ENCODE peak calls at places on chromosomes 7 and 10, in nine cellular contexts. One of them, this sample, is unnamed.

GRCh38 chr7:40380111-40380510 is 245.3 kb downstream of the SUGCT start:
- DNase-seq in WERI-Rb-1: no peak
- DNase-seq in body of pancreas: no peak
- DNase-seq in Peyer's patch: no peak
- DNase-seq in CD4-positive, alpha-beta T cell: no peak
- DNase-seq in Panc1: no peak
- DNase-seq in GM12878: no peak
- DNase-seq in tibial nerve: no peak
- DNase-seq in ascending aorta: no peak
- DNase-seq in this sample: no peak

GRCh38 chr10:131571845-131572244 is 260.3 kb upstream of the TCERG1L start:
- DNase-seq in WERI-Rb-1: no peak
- DNase-seq in tibial nerve: no peak
- DNase-seq in ascending aorta: no peak
- DNase-seq in body of pancreas: no peak
- DNase-seq in GM12878: no peak
- DNase-seq in CD4-positive, alpha-beta T cell: no peak
- DNase-seq in Panc1: no peak
- DNase-seq in Peyer's patch: peak; percentile 9
- DNase-seq in this sample: no peak

GRCh38 chr7:140342732-140343514 is 55.4 kb downstream of the SLC37A3 start:
- DNase-seq in WERI-Rb-1: peak; percentile 61
- DNase-seq in ascending aorta: no peak
- DNase-seq in Panc1: no peak
- DNase-seq in GM12878: no peak
- DNase-seq in CD4-positive, alpha-beta T cell: no peak
- DNase-seq in tibial nerve: no peak
- DNase-seq in Peyer's patch: no peak
- DNase-seq in body of pancreas: peak; percentile 29
- DNase-seq in this sample: no peak

GRCh38 chr10:78974409-78975317 is 94.1 kb upstream of the ZMIZ1 start:
- DNase-seq in CD4-positive, alpha-beta T cell: no peak
- DNase-seq in Panc1: peak; percentile 68
- DNase-seq in GM12878: no peak
- DNase-seq in body of pancreas: peak; percentile 44
- DNase-seq in tibial nerve: peak; percentile 43
- DNase-seq in ascending aorta: peak; percentile 79
- DNase-seq in Peyer's patch: peak; percentile 40
- DNase-seq in WERI-Rb-1: peak; percentile 78
- DNase-seq in this sample: peak; percentile 59

GRCh38 chr7:130008941-130009847 is 42.0 kb downstream of the ZC3HC1 start:
- DNase-seq in CD4-positive, alpha-beta T cell: no peak
- DNase-seq in ascending aorta: peak; percentile 28
- DNase-seq in Peyer's patch: no peak
- DNase-seq in WERI-Rb-1: no peak
- DNase-seq in body of pancreas: peak; percentile 97
- DNase-seq in tibial nerve: no peak
- DNase-seq in Panc1: peak; percentile 38
- DNase-seq in GM12878: no peak
- DNase-seq in this sample: peak; percentile 97

GRCh38 chr10:47332371-47332770 is 10.1 kb downstream of the GDF2 start:
- DNase-seq in Panc1: no peak
- DNase-seq in tibial nerve: no peak
- DNase-seq in Peyer's patch: no peak
- DNase-seq in GM12878: no peak
- DNase-seq in ascending aorta: no peak
- DNase-seq in CD4-positive, alpha-beta T cell: no peak
- DNase-seq in body of pancreas: no peak
- DNase-seq in WERI-Rb-1: no peak
- DNase-seq in this sample: no peak

GRCh38 chr10:70984986-70985719 is 96.8 kb upstream of the PCBD1 start:
- DNase-seq in GM12878: no peak
- DNase-seq in body of pancreas: no peak
- DNase-seq in Peyer's patch: no peak
- DNase-seq in Panc1: no peak
- DNase-seq in CD4-positive, alpha-beta T cell: no peak
- DNase-seq in WERI-Rb-1: no peak
- DNase-seq in tibial nerve: no peak
- DNase-seq in ascending aorta: no peak
- DNase-seq in this sample: no peak

GRCh38 chr7:141702047-141702567 is at the start of gene DENND11:
- DNase-seq in CD4-positive, alpha-beta T cell: peak; percentile 12
- DNase-seq in tibial nerve: no peak
- DNase-seq in Panc1: no peak
- DNase-seq in GM12878: no peak
- DNase-seq in WERI-Rb-1: peak; percentile 11
- DNase-seq in body of pancreas: peak; percentile 72
- DNase-seq in ascending aorta: no peak
- DNase-seq in Peyer's patch: peak; percentile 41
- DNase-seq in this sample: no peak

GRCh38 chr7:117008849-117009531 is 55.7 kb downstream of the ST7 start:
- DNase-seq in WERI-Rb-1: no peak
- DNase-seq in CD4-positive, alpha-beta T cell: no peak
- DNase-seq in Panc1: no peak
- DNase-seq in body of pancreas: no peak
- DNase-seq in tibial nerve: no peak
- DNase-seq in ascending aorta: no peak
- DNase-seq in Peyer's patch: peak; percentile 41
- DNase-seq in GM12878: no peak
- DNase-seq in this sample: peak; percentile 64

GRCh38 chr10:29784175-29784773 is 149.5 kb upstream of the SVIL start:
- DNase-seq in body of pancreas: peak; percentile 10
- DNase-seq in Panc1: peak; percentile 97
- DNase-seq in GM12878: no peak
- DNase-seq in CD4-positive, alpha-beta T cell: no peak
- DNase-seq in tibial nerve: peak; percentile 17
- DNase-seq in WERI-Rb-1: no peak
- DNase-seq in Peyer's patch: no peak
- DNase-seq in ascending aorta: peak; percentile 63
- DNase-seq in this sample: peak; percentile 99

GRCh38 chr10:14952851-14953451 is 945 bp downstream of the DCLRE1C start:
- DNase-seq in ascending aorta: no peak
- DNase-seq in Panc1: no peak
- DNase-seq in WERI-Rb-1: no peak
- DNase-seq in body of pancreas: no peak
- DNase-seq in tibial nerve: no peak
- DNase-seq in GM12878: no peak
- DNase-seq in Peyer's patch: no peak
- DNase-seq in CD4-positive, alpha-beta T cell: no peak
- DNase-seq in this sample: no peak

GRCh38 chr10:36880898-36881297 is 244.5 kb upstream of the ANKRD30A start:
- DNase-seq in tibial nerve: no peak
- DNase-seq in body of pancreas: no peak
- DNase-seq in Peyer's patch: no peak
- DNase-seq in ascending aorta: no peak
- DNase-seq in Panc1: no peak
- DNase-seq in GM12878: no peak
- DNase-seq in WERI-Rb-1: no peak
- DNase-seq in CD4-positive, alpha-beta T cell: no peak
- DNase-seq in this sample: no peak

GRCh38 chr10:94008526-94008925 is 14.8 kb downstream of the PLCE1 start:
- DNase-seq in WERI-Rb-1: no peak
- DNase-seq in Panc1: no peak
- DNase-seq in tibial nerve: no peak
- DNase-seq in ascending aorta: no peak
- DNase-seq in CD4-positive, alpha-beta T cell: no peak
- DNase-seq in body of pancreas: no peak
- DNase-seq in GM12878: no peak
- DNase-seq in Peyer's patch: no peak
- DNase-seq in this sample: no peak

GRCh38 chr7:151249732-151250072 is 1.2 kb upstream of the SMARCD3 start:
- DNase-seq in GM12878: no peak
- DNase-seq in WERI-Rb-1: peak; percentile 74
- DNase-seq in ascending aorta: no peak
- DNase-seq in CD4-positive, alpha-beta T cell: no peak
- DNase-seq in body of pancreas: peak; percentile 75
- DNase-seq in Peyer's patch: no peak
- DNase-seq in tibial nerve: no peak
- DNase-seq in Panc1: no peak
- DNase-seq in this sample: no peak

GRCh38 chr10:86647773-86648705 is 6.3 kb upstream of the OPN4 start:
- DNase-seq in ascending aorta: no peak
- DNase-seq in body of pancreas: no peak
- DNase-seq in tibial nerve: no peak
- DNase-seq in CD4-positive, alpha-beta T cell: no peak
- DNase-seq in WERI-Rb-1: no peak
- DNase-seq in GM12878: no peak
- DNase-seq in Panc1: no peak
- DNase-seq in Peyer's patch: no peak
- DNase-seq in this sample: peak; percentile 95

GRCh38 chr7:24475573-24475972 is 97.7 kb upstream of the PALS2 start:
- DNase-seq in tibial nerve: no peak
- DNase-seq in Peyer's patch: no peak
- DNase-seq in WERI-Rb-1: no peak
- DNase-seq in GM12878: no peak
- DNase-seq in Panc1: no peak
- DNase-seq in ascending aorta: no peak
- DNase-seq in body of pancreas: no peak
- DNase-seq in CD4-positive, alpha-beta T cell: no peak
- DNase-seq in this sample: no peak

GRCh38 chr7:127252736-127253288 is at the start of gene GRM8:
- DNase-seq in Panc1: no peak
- DNase-seq in GM12878: no peak
- DNase-seq in body of pancreas: peak; percentile 69
- DNase-seq in Peyer's patch: no peak
- DNase-seq in WERI-Rb-1: peak; percentile 54
- DNase-seq in tibial nerve: no peak
- DNase-seq in CD4-positive, alpha-beta T cell: no peak
- DNase-seq in ascending aorta: no peak
- DNase-seq in this sample: no peak

GRCh38 chr10:33352154-33352553 is 17.7 kb upstream of the NRP1 start:
- DNase-seq in ascending aorta: no peak
- DNase-seq in WERI-Rb-1: no peak
- DNase-seq in Peyer's patch: no peak
- DNase-seq in Panc1: no peak
- DNase-seq in tibial nerve: no peak
- DNase-seq in body of pancreas: no peak
- DNase-seq in CD4-positive, alpha-beta T cell: no peak
- DNase-seq in GM12878: no peak
- DNase-seq in this sample: no peak

GRCh38 chr7:44307905-44308740 is 17.3 kb downstream of the CAMK2B start:
- DNase-seq in tibial nerve: no peak
- DNase-seq in ascending aorta: no peak
- DNase-seq in Peyer's patch: no peak
- DNase-seq in CD4-positive, alpha-beta T cell: no peak
- DNase-seq in Panc1: no peak
- DNase-seq in WERI-Rb-1: no peak
- DNase-seq in GM12878: no peak
- DNase-seq in body of pancreas: no peak
- DNase-seq in this sample: peak; percentile 97

GRCh38 chr7:1059200-1060091 is 15.1 kb downstream of the GPR146 start:
- DNase-seq in Panc1: no peak
- DNase-seq in WERI-Rb-1: peak; percentile 95
- DNase-seq in Peyer's patch: peak; percentile 49
- DNase-seq in ascending aorta: no peak
- DNase-seq in tibial nerve: peak; percentile 63
- DNase-seq in CD4-positive, alpha-beta T cell: no peak
- DNase-seq in body of pancreas: peak; percentile 84
- DNase-seq in GM12878: peak; percentile 33
- DNase-seq in this sample: no peak

DNA sequence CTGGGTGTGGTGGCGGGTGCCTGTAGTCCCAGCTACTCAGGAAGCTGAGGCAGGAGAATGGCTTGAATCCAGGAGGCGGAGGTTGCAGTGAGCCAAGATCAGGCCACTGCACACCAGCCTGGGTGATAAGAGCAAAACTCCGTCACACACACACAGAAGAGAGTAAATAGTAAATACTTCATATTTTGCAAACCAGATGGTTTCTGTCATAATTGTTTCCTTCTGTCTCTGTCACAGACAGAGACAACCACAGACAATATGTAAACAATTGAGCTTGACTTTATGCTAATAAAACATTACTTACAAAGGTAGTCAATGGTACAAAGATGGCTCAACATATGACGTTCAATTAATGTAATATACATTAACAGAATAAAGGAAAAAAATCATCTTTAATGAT is 83.7 kb downstream of the JMJD1C start:
- DNase-seq in Panc1: no peak
- DNase-seq in tibial nerve: no peak
- DNase-seq in ascending aorta: no peak
- DNase-seq in body of pancreas: no peak
- DNase-seq in WERI-Rb-1: no peak
- DNase-seq in Peyer's patch: no peak
- DNase-seq in CD4-positive, alpha-beta T cell: no peak
- DNase-seq in GM12878: no peak
- DNase-seq in this sample: no peak
- H3K27ac ChIP-seq in Panc1: no peak overlapping the region
- H3K27ac ChIP-seq in tibial nerve: no peak overlapping the region
- H3K27ac ChIP-seq in ascending aorta: no peak overlapping the region
- H3K27ac ChIP-seq in body of pancreas: no peak overlapping the region
- H3K27ac ChIP-seq in WERI-Rb-1: no peak overlapping the region
- H3K27ac ChIP-seq in Peyer's patch: no peak overlapping the region
- H3K27ac ChIP-seq in CD4-positive, alpha-beta T cell: no peak overlapping the region
- H3K27ac ChIP-seq in GM12878: no peak overlapping the region
- H3K27ac ChIP-seq in this sample: no peak overlapping the region

GRCh38 chr7:101518348-101518747 is 110.7 kb downstream of the MYL10 start:
- DNase-seq in GM12878: no peak
- DNase-seq in body of pancreas: no peak
- DNase-seq in ascending aorta: no peak
- DNase-seq in WERI-Rb-1: no peak
- DNase-seq in CD4-positive, alpha-beta T cell: no peak
- DNase-seq in Peyer's patch: no peak
- DNase-seq in tibial nerve: no peak
- DNase-seq in Panc1: no peak
- DNase-seq in this sample: no peak
- H3K27me3 ChIP-seq in GM12878: no peaks in the 10 kb centered on the region
- H3K27me3 ChIP-seq in body of pancreas: no peaks in the 10 kb centered on the region
- H3K27me3 ChIP-seq in ascending aorta: no peaks in the 10 kb centered on the region
- H3K27me3 ChIP-seq in WERI-Rb-1: no peaks in the 10 kb centered on the region
- H3K27me3 ChIP-seq in CD4-positive, alpha-beta T cell: no peaks in the 10 kb centered on the region
- H3K27me3 ChIP-seq in Peyer's patch: no peaks in the 10 kb centered on the region
- H3K27me3 ChIP-seq in tibial nerve: peaks cover 4% of the 10 kb centered on the region
- H3K27me3 ChIP-seq in Panc1: no peaks in the 10 kb centered on the region
- H3K27me3 ChIP-seq in this sample: peaks cover 14% of the 10 kb centered on the region

GRCh38 chr7:101864039-101864438 is 46.6 kb downstream of the CUX1 start:
- DNase-seq in GM12878: no peak
- DNase-seq in body of pancreas: no peak
- DNase-seq in WERI-Rb-1: no peak
- DNase-seq in tibial nerve: no peak
- DNase-seq in CD4-positive, alpha-beta T cell: no peak
- DNase-seq in ascending aorta: no peak
- DNase-seq in Peyer's patch: no peak
- DNase-seq in Panc1: no peak
- DNase-seq in this sample: no peak
- H3K27ac ChIP-seq in GM12878: no peak overlapping the region
- H3K27ac ChIP-seq in body of pancreas: no peak overlapping the region
- H3K27ac ChIP-seq in WERI-Rb-1: no peak overlapping the region
- H3K27ac ChIP-seq in tibial nerve: no peak overlapping the region
- H3K27ac ChIP-seq in CD4-positive, alpha-beta T cell: no peak overlapping the region
- H3K27ac ChIP-seq in ascending aorta: no peak overlapping the region
- H3K27ac ChIP-seq in Peyer's patch: no peak overlapping the region
- H3K27ac ChIP-seq in Panc1: no peak overlapping the region
- H3K27ac ChIP-seq in this sample: no peak overlapping the region

DNA sequence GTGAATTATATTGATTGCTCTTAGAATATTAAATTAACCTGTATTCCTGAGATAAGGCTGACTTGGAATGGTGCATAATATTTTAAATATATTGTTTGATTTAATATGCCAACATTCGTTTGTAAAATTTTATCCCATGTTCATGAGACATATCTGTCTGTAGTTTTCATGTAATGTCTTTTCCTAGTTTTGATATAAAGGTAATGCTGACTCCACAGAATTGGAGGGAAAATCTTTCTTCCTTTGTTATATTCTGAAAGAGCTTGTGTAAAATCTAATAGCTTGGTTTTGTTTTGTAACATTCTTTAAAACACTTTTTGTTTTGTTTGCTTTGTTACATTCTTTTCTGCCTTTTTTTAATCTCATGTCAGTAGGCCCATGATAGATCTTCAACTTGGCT is 657.0 kb downstream of the DNAJB9 start:
- DNase-seq in CD4-positive, alpha-beta T cell: no peak
- DNase-seq in body of pancreas: no peak
- DNase-seq in WERI-Rb-1: no peak
- DNase-seq in Panc1: no peak
- DNase-seq in ascending aorta: no peak
- DNase-seq in Peyer's patch: no peak
- DNase-seq in tibial nerve: no peak
- DNase-seq in GM12878: no peak
- DNase-seq in this sample: no peak
- H3K27me3 ChIP-seq in CD4-positive, alpha-beta T cell: no peaks in the 10 kb centered on the region
- H3K27me3 ChIP-seq in body of pancreas: no peaks in the 10 kb centered on the region
- H3K27me3 ChIP-seq in WERI-Rb-1: no peaks in the 10 kb centered on the region
- H3K27me3 ChIP-seq in Panc1: no peaks in the 10 kb centered on the region
- H3K27me3 ChIP-seq in ascending aorta: no peaks in the 10 kb centered on the region
- H3K27me3 ChIP-seq in Peyer's patch: no peaks in the 10 kb centered on the region
- H3K27me3 ChIP-seq in tibial nerve: no peaks in the 10 kb centered on the region
- H3K27me3 ChIP-seq in GM12878: no peaks in the 10 kb centered on the region
- H3K27me3 ChIP-seq in this sample: no peaks in the 10 kb centered on the region

This sample was measured in foreskin keratinocyte.